ENCODE peak calls at places on chromosomes 6 and 20, in four cellular contexts. One of them, this sample, is unnamed.

GRCh38 chr20:17875981-17876385 is 92.6 kb downstream of the SNX5 start:
- DNase-seq in astrocyte: no peak
- DNase-seq in colonic mucosa: no peak
- DNase-seq in body of pancreas: no peak
- DNase-seq in this sample: no peak

GRCh38 chr6:78947962-78948361 is 80.6 kb downstream of the IRAK1BP1 start:
- DNase-seq in colonic mucosa: no peak
- DNase-seq in body of pancreas: no peak
- DNase-seq in astrocyte: peak; percentile 48
- DNase-seq in this sample: no peak

GRCh38 chr20:20084296-20084752 is 32.0 kb downstream of the CFAP61 start:
- DNase-seq in colonic mucosa: no peak
- DNase-seq in body of pancreas: no peak
- DNase-seq in astrocyte: no peak
- DNase-seq in this sample: no peak

GRCh38 chr20:63822276-63822696 is 8.8 kb downstream of the ZBTB46 start:
- DNase-seq in astrocyte: no peak
- DNase-seq in body of pancreas: no peak
- DNase-seq in colonic mucosa: no peak
- DNase-seq in this sample: no peak

GRCh38 chr20:62978559-62978938 is 26.0 kb downstream of the SLC17A9 start:
- DNase-seq in astrocyte: no peak
- DNase-seq in body of pancreas: no peak
- DNase-seq in colonic mucosa: no peak
- DNase-seq in this sample: no peak

GRCh38 chr20:42836339-42836738 is 353.4 kb downstream of the PTPRT start:
- DNase-seq in body of pancreas: no peak
- DNase-seq in astrocyte: no peak
- DNase-seq in colonic mucosa: no peak
- DNase-seq in this sample: no peak

GRCh38 chr20:62019144-62019805 is 46.4 kb downstream of the TAF4 start:
- DNase-seq in astrocyte: no peak
- DNase-seq in colonic mucosa: no peak
- DNase-seq in body of pancreas: peak; percentile 43
- DNase-seq in this sample: no peak

GRCh38 chr6:3843379-3844096 is 5.6 kb upstream of the FAM50B start:
- DNase-seq in astrocyte: peak; percentile 54
- DNase-seq in colonic mucosa: no peak
- DNase-seq in body of pancreas: no peak
- DNase-seq in this sample: no peak

GRCh38 chr6:26056583-26057350 is 30.5 kb upstream of the HFE start:
- DNase-seq in body of pancreas: peak; percentile 38
- DNase-seq in colonic mucosa: peak; percentile 58
- DNase-seq in astrocyte: no peak
- DNase-seq in this sample: peak; percentile 62

GRCh38 chr6:112235956-112236355 is 18.4 kb downstream of the LAMA4 start:
- DNase-seq in colonic mucosa: no peak
- DNase-seq in astrocyte: peak; percentile 78
- DNase-seq in body of pancreas: no peak
- DNase-seq in this sample: no peak

GRCh38 chr6:8678466-8678865 is 243.1 kb upstream of the SLC35B3 start:
- DNase-seq in body of pancreas: no peak
- DNase-seq in astrocyte: no peak
- DNase-seq in colonic mucosa: no peak
- DNase-seq in this sample: no peak

GRCh38 chr20:5353624-5354496 is 37.1 kb upstream of the PROKR2 start:
- DNase-seq in body of pancreas: no peak
- DNase-seq in astrocyte: peak; percentile 52
- DNase-seq in colonic mucosa: no peak
- DNase-seq in this sample: no peak

GRCh38 chr6:89302936-89303335 is 12.2 kb downstream of the GABRR2 start:
- DNase-seq in astrocyte: no peak
- DNase-seq in body of pancreas: no peak
- DNase-seq in colonic mucosa: no peak
- DNase-seq in this sample: no peak

GRCh38 chr20:64223526-64224067 is 32.0 kb upstream of the PCMTD2 start:
- DNase-seq in astrocyte: peak; percentile 26
- DNase-seq in body of pancreas: no peak
- DNase-seq in colonic mucosa: no peak
- DNase-seq in this sample: no peak

GRCh38 chr6:1485678-1486077 is 96.3 kb downstream of the FOXF2 start:
- DNase-seq in body of pancreas: no peak
- DNase-seq in colonic mucosa: no peak
- DNase-seq in astrocyte: peak; percentile 85
- DNase-seq in this sample: no peak

GRCh38 chr6:139407718-139408222 is 33.3 kb upstream of the CITED2 start:
- DNase-seq in body of pancreas: no peak
- DNase-seq in colonic mucosa: no peak
- DNase-seq in astrocyte: peak; percentile 100
- DNase-seq in this sample: no peak

GRCh38 chr6:139406577-139407343 is 32.3 kb upstream of the CITED2 start:
- DNase-seq in colonic mucosa: no peak
- DNase-seq in body of pancreas: no peak
- DNase-seq in astrocyte: peak; percentile 25
- DNase-seq in this sample: no peak

GRCh38 chr6:139409026-139409425 is 34.6 kb upstream of the CITED2 start:
- DNase-seq in astrocyte: peak; percentile 98
- DNase-seq in body of pancreas: no peak
- DNase-seq in colonic mucosa: no peak
- DNase-seq in this sample: no peak
- TF ChIP-seq CTCF in astrocyte: no peak
- TF ChIP-seq CTCF in body of pancreas: no peak
- TF ChIP-seq CTCF in colonic mucosa: no peak
- TF ChIP-seq CTCF in this sample: no peak

GRCh38 chr6:125792172-125792571 is 1.4 kb downstream of the NCOA7 start:
- DNase-seq in astrocyte: no peak
- DNase-seq in body of pancreas: no peak
- DNase-seq in colonic mucosa: no peak
- DNase-seq in this sample: no peak

GRCh38 chr6:125791151-125791819 is 525 bp downstream of the NCOA7 start:
- DNase-seq in body of pancreas: peak; percentile 50
- DNase-seq in colonic mucosa: peak; percentile 56
- DNase-seq in astrocyte: peak; percentile 42
- DNase-seq in this sample: peak; percentile 76

GRCh38 chr6:125790403-125791150 is at the start of gene NCOA7:
- DNase-seq in body of pancreas: peak; percentile 70
- DNase-seq in colonic mucosa: peak; percentile 81
- DNase-seq in astrocyte: peak; percentile 59
- DNase-seq in this sample: peak; percentile 88

GRCh38 chr6:125792680-125793079 is 1.9 kb downstream of the NCOA7 start:
- DNase-seq in astrocyte: peak; percentile 39
- DNase-seq in body of pancreas: no peak
- DNase-seq in colonic mucosa: no peak
- DNase-seq in this sample: no peak

GRCh38 chr6:125791820-125792165 is 1.0 kb downstream of the NCOA7 start:
- DNase-seq in colonic mucosa: no peak
- DNase-seq in body of pancreas: no peak
- DNase-seq in astrocyte: no peak
- DNase-seq in this sample: no peak
- TF ChIP-seq CTCF in colonic mucosa: peak; percentile 37
- TF ChIP-seq CTCF in body of pancreas: no peak
- TF ChIP-seq CTCF in astrocyte: no peak
- TF ChIP-seq CTCF in this sample: no peak

GRCh38 chr20:38935285-38935684 is 9.1 kb downstream of the FAM83D start:
- DNase-seq in astrocyte: no peak
- DNase-seq in colonic mucosa: no peak
- DNase-seq in body of pancreas: no peak
- DNase-seq in this sample: no peak
- TF ChIP-seq CTCF in astrocyte: no peak
- TF ChIP-seq CTCF in colonic mucosa: no peak
- TF ChIP-seq CTCF in body of pancreas: no peak
- TF ChIP-seq CTCF in this sample: no peak

DNA sequence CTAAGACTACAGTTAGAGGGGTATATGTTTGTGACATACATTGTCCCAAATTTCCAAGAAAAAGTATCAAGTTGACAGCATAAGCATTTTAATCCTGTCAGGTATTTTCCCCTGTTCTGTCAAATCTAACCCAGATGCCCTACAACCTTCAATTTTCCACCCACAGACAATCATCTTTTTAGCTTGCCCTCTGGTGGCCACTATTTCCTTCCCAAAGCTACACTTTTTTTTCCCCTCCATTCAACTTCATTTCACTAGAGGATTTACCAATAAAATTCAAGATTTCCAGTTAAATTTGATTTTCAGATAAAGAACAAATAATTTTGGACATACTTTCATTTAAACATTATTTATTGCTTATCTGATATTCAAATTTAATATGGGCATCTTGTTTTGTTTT is 286.6 kb downstream of the TENT5A start:
- DNase-seq in body of pancreas: no peak
- DNase-seq in astrocyte: no peak
- DNase-seq in colonic mucosa: no peak
- DNase-seq in this sample: no peak
- TF ChIP-seq CTCF in body of pancreas: no peak
- TF ChIP-seq CTCF in astrocyte: peak; percentile 59
- TF ChIP-seq CTCF in colonic mucosa: peak; percentile 57
- TF ChIP-seq CTCF in this sample: peak; percentile 6

GRCh38 chr6:16959789-16960188 is 142.1 kb upstream of the STMND1 start:
- DNase-seq in colonic mucosa: no peak
- DNase-seq in astrocyte: no peak
- DNase-seq in body of pancreas: no peak
- DNase-seq in this sample: no peak

GRCh38 chr6:16953905-16954304 is 147.9 kb upstream of the STMND1 start:
- DNase-seq in astrocyte: no peak
- DNase-seq in colonic mucosa: no peak
- DNase-seq in body of pancreas: no peak
- DNase-seq in this sample: no peak

GRCh38 chr6:16961577-16961976 is 140.3 kb upstream of the STMND1 start:
- DNase-seq in body of pancreas: no peak
- DNase-seq in colonic mucosa: no peak
- DNase-seq in astrocyte: peak; percentile 59
- DNase-seq in this sample: no peak

GRCh38 chr6:16955899-16956298 is 146.0 kb upstream of the STMND1 start:
- DNase-seq in astrocyte: no peak
- DNase-seq in colonic mucosa: no peak
- DNase-seq in body of pancreas: no peak
- DNase-seq in this sample: no peak

DNA sequence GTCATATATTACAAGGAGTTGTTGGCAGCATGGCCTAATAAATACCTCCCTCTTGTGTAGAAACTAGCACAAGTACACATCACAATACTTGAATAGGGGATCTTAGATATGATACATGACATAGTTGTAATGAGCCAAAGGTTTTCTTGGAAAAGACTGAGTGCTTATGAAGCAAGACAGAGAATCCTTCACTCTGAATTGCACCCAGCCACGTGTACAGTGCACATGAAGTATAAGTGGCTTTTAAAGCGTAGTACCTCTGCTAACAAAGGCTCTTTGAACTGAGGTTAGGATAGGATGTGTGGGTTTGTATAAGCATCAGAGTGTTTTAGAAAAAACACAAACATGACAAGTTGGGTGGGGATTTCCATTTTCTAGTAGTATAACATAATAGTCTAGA is 145.5 kb upstream of the STMND1 start:
- DNase-seq in astrocyte: peak; percentile 13
- DNase-seq in colonic mucosa: no peak
- DNase-seq in body of pancreas: no peak
- DNase-seq in this sample: no peak
- TF ChIP-seq CTCF in astrocyte: no peak
- TF ChIP-seq CTCF in colonic mucosa: no peak
- TF ChIP-seq CTCF in body of pancreas: no peak
- TF ChIP-seq CTCF in this sample: no peak

GRCh38 chr6:72248621-72249020 is 362.3 kb downstream of the RIMS1 start:
- DNase-seq in body of pancreas: no peak
- DNase-seq in colonic mucosa: no peak
- DNase-seq in astrocyte: peak; percentile 25
- DNase-seq in this sample: no peak

GRCh38 chr6:72245565-72245964 is 359.2 kb downstream of the RIMS1 start:
- DNase-seq in body of pancreas: no peak
- DNase-seq in colonic mucosa: no peak
- DNase-seq in astrocyte: peak; percentile 15
- DNase-seq in this sample: no peak

GRCh38 chr6:72246926-72247325 is 360.6 kb downstream of the RIMS1 start:
- DNase-seq in colonic mucosa: no peak
- DNase-seq in body of pancreas: no peak
- DNase-seq in astrocyte: no peak
- DNase-seq in this sample: no peak

GRCh38 chr6:72250664-72251063 is 364.3 kb downstream of the RIMS1 start:
- DNase-seq in body of pancreas: no peak
- DNase-seq in colonic mucosa: no peak
- DNase-seq in astrocyte: no peak
- DNase-seq in this sample: no peak
- TF ChIP-seq CTCF in body of pancreas: no peak
- TF ChIP-seq CTCF in colonic mucosa: no peak
- TF ChIP-seq CTCF in astrocyte: no peak
- TF ChIP-seq CTCF in this sample: no peak

GRCh38 chr6:168908887-168909286 is 344.8 kb downstream of the THBS2 start:
- DNase-seq in colonic mucosa: no peak
- DNase-seq in body of pancreas: no peak
- DNase-seq in astrocyte: peak; percentile 71
- DNase-seq in this sample: no peak
- TF ChIP-seq CTCF in colonic mucosa: no peak
- TF ChIP-seq CTCF in body of pancreas: no peak
- TF ChIP-seq CTCF in astrocyte: peak; percentile 20
- TF ChIP-seq CTCF in this sample: peak; percentile 28

GRCh38 chr20:35602851-35603495 is 12.7 kb upstream of the SPAG4 start:
- DNase-seq in colonic mucosa: no peak
- DNase-seq in astrocyte: no peak
- DNase-seq in body of pancreas: no peak
- DNase-seq in this sample: peak; percentile 33

GRCh38 chr20:35606127-35606526 is 9.5 kb upstream of the SPAG4 start:
- DNase-seq in astrocyte: no peak
- DNase-seq in colonic mucosa: no peak
- DNase-seq in body of pancreas: no peak
- DNase-seq in this sample: no peak

GRCh38 chr20:35603695-35604443 is 11.8 kb upstream of the SPAG4 start:
- DNase-seq in astrocyte: no peak
- DNase-seq in body of pancreas: no peak
- DNase-seq in colonic mucosa: no peak
- DNase-seq in this sample: peak; percentile 35

GRCh38 chr20:35601990-35602389 is 13.6 kb upstream of the SPAG4 start:
- DNase-seq in colonic mucosa: no peak
- DNase-seq in astrocyte: no peak
- DNase-seq in body of pancreas: no peak
- DNase-seq in this sample: no peak

DNA sequence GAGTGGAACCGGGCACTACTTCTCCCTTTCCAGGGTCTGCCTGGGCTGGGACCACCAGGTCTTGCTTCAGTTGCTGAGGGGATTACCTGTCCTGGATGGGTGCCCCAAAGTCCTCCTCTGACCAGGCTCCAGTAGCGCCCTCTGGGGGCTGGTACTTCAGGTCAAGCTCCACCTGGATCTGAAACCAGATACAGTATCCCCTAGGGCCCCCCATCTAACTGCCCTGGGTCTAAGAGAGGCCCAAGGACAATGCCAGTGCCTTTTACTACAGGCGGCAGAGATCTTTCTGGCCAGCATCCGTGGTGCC is 11.2 kb upstream of the SPAG4 start:
- DNase-seq in astrocyte: no peak
- DNase-seq in colonic mucosa: peak; percentile 56
- DNase-seq in body of pancreas: no peak
- DNase-seq in this sample: peak; percentile 50
- TF ChIP-seq CTCF in astrocyte: peak; percentile 5
- TF ChIP-seq CTCF in colonic mucosa: peak; percentile 23
- TF ChIP-seq CTCF in body of pancreas: no peak
- TF ChIP-seq CTCF in this sample: peak; percentile 28

GRCh38 chr6:107409942-107410341 is 49.4 kb downstream of the PDSS2 start:
- DNase-seq in colonic mucosa: no peak
- DNase-seq in body of pancreas: no peak
- DNase-seq in astrocyte: no peak
- DNase-seq in this sample: no peak
- TF ChIP-seq CTCF in colonic mucosa: no peak
- TF ChIP-seq CTCF in body of pancreas: no peak
- TF ChIP-seq CTCF in astrocyte: no peak
- TF ChIP-seq CTCF in this sample: no peak